ENCODE peak calls at places on chromosomes 6 and 20, in six cellular contexts. C is IMR-90, M is H9, U is mesenchymal stem cell, Q is neuronal stem cell, B is H1. D is an unnamed sample.

GRCh38 chr6:44452725-44453124 is 65.2 kb downstream of the CDC5L start:
- DNase-seq in C (peak; percentile 87), M (no peak), U (peak; percentile 64), Q (no peak), B (no peak), D (peak; percentile 88)

GRCh38 chr6:154786144-154786868 is 53.1 kb downstream of the SCAF8 start:
- DNase-seq in C (no peak), M (no peak), U (no peak), Q (no peak), B (no peak), D (peak; percentile 72)

GRCh38 chr6:144265390-144265789 is 19.7 kb upstream of the UTRN start:
- DNase-seq in C (peak; percentile 61), M (peak; percentile 66), U (peak; percentile 76), Q (peak; percentile 67), B (no peak), D (peak; percentile 76)

GRCh38 chr20:41783423-41784220 is 165.4 kb upstream of the CHD6 start:
- DNase-seq in C (no peak), M (no peak), U (no peak), Q (no peak), B (no peak), D (no peak)

GRCh38 chr6:148700713-148701392 is 46.0 kb upstream of the UST start:
- DNase-seq in C (peak; percentile 49), M (no peak), U (peak; percentile 76), Q (peak; percentile 5), B (no peak), D (peak; percentile 38)

GRCh38 chr20:33091693-33092092 is 12.2 kb downstream of the BPIFB4 start:
- DNase-seq in C (no peak), M (no peak), U (no peak), Q (no peak), B (no peak), D (no peak)

GRCh38 chr6:123418101-123418500 is 218.6 kb downstream of the TRDN start:
- DNase-seq in C (no peak), M (no peak), U (no peak), Q (no peak), B (no peak), D (no peak)

GRCh38 chr6:21522773-21523490 is 70.6 kb upstream of the SOX4 start:
- DNase-seq in C (no peak), M (peak; percentile 63), U (no peak), Q (peak; percentile 27), B (peak; percentile 60), D (peak; percentile 13)

GRCh38 chr20:32965581-32966373 is 38.5 kb downstream of the SUN5 start:
- DNase-seq in C (no peak), M (no peak), U (no peak), Q (no peak), B (peak; percentile 38), D (no peak)

GRCh38 chr20:41364967-41365765 is 1.5 kb downstream of the EMILIN3 start:
- DNase-seq in C (no peak), M (no peak), U (no peak), Q (no peak), B (no peak), D (no peak)

GRCh38 chr20:50693001-50693400 is 1.7 kb upstream of the RIPOR3 start:
- DNase-seq in C (no peak), M (no peak), U (no peak), Q (no peak), B (no peak), D (no peak)

GRCh38 chr20:47459344-47460073 is 42.2 kb upstream of the NCOA3 start:
- DNase-seq in C (no peak), M (no peak), U (no peak), Q (no peak), B (no peak), D (no peak)

GRCh38 chr20:5065489-5066383 is 54.0 kb downstream of the PCNA start:
- DNase-seq in C (peak; percentile 97), M (no peak), U (peak; percentile 94), Q (no peak), B (no peak), D (peak; percentile 99)

GRCh38 chr6:42352856-42353564 is 98.7 kb downstream of the TRERF1 start:
- DNase-seq in C (peak; percentile 90), M (no peak), U (no peak), Q (no peak), B (no peak), D (no peak)

GRCh38 chr6:95232477-95232876 is 344.9 kb upstream of the MANEA start:
- DNase-seq in C (peak; percentile 75), M (no peak), U (no peak), Q (no peak), B (no peak), D (peak; percentile 11)

GRCh38 chr6:109055771-109056235 is 38.8 kb downstream of the SESN1 start:
- DNase-seq in C (peak; percentile 41), M (no peak), U (peak; percentile 32), Q (no peak), B (no peak), D (no peak)

DNA sequence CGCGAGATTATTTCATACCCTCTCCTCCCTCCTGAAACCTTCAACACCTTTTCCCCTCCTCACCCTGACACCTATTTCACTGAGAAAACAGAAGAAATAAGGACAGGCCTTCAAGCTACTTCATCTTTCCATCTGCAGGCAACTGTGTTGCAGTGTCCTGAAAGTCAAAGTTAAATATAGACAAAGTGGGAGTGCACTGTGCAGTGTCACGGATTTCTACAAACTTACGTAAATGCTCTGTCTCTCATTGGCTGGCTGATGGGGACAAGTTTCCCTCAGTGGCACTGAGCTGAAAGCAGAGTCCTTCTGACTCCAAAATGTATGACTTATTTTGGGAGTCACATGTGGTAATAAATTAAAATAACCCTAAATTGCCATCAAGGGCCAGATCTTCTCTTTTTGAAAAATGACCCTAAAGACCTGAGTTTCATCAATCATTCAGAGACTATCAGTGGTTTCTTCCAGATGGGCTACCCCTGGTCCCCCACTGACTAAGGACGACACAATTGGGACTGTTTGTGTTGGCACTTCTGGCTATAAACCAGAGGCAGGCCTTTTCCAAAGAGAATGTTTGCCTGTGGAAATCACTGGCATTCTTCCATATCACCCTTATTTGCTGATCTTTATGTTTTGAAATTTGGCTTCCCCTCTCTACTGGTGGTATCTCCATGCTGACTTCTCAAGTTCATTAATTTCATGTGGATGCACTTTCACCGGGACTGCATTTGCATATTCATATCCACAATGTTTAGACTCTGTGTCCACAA is 21.6 kb downstream of the ALDH8A1 start:
- DNase-seq in C (no peak), M (no peak), U (no peak), Q (no peak), B (no peak), D (no peak)
- H2AFZ ChIP-seq in C (no peak overlapping the region), M (no peak overlapping the region), U (no peak overlapping the region), Q (no peak overlapping the region), B (no peak overlapping the region), D (no peak overlapping the region)

DNA sequence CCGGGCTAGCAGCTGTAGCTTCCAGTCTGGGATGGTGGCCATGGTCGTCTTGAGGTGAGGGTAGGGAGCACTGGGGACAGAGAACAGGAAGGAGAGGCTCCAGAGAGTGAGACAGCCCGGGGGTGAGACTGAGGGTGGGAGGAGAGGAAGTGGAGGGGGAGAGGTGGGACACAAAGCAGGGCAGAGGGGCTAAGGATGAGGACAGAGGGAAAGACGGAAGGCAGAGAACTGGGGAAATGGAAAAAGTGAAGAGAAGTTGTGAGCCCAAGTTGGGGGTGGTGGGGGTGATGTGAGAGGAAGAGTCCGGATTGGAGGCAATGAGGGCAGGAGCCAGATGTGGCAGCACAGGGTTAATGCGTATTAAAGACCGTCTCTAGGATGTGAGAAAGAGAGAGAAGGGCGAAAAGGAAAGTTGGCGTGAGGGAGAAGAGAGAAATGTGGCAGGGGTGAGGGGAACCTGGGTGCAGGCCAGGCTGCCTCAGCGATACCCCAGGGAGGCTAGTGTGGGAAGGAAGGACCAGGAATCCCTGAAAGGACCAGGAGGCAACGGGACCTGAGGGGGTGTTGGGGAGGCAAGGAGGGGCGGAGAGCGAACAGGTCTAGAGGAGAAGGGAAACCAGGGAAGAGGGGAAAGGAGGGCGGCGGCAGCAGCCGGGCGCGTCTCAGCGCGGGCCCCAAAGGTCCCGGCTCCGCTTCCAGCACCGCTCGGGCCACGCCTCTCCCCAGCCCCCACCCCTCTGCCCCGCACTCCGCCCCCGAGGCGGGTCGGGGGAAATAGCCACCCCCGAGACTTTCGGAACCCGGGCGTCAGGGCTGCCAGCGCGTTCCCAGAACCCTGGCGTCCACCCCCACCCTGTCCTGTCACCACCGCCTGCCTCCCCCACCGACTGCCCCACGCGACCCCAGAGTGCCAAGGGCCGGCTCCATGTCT is at the start of gene PPP1R18:
- DNase-seq in C (peak; percentile 49), M (peak; percentile 45), U (peak; percentile 87), Q (no peak), B (no peak), D (peak; percentile 73)
- H3K4ac ChIP-seq in C (peak within 1 kb of the TSS; percentile 100), M (no peak within 1 kb of the TSS), U (peak within 1 kb of the TSS; percentile 99), Q (no peak within 1 kb of the TSS), B (peak within 1 kb of the TSS; percentile 75), D (peak within 1 kb of the TSS; percentile 73)

DNA sequence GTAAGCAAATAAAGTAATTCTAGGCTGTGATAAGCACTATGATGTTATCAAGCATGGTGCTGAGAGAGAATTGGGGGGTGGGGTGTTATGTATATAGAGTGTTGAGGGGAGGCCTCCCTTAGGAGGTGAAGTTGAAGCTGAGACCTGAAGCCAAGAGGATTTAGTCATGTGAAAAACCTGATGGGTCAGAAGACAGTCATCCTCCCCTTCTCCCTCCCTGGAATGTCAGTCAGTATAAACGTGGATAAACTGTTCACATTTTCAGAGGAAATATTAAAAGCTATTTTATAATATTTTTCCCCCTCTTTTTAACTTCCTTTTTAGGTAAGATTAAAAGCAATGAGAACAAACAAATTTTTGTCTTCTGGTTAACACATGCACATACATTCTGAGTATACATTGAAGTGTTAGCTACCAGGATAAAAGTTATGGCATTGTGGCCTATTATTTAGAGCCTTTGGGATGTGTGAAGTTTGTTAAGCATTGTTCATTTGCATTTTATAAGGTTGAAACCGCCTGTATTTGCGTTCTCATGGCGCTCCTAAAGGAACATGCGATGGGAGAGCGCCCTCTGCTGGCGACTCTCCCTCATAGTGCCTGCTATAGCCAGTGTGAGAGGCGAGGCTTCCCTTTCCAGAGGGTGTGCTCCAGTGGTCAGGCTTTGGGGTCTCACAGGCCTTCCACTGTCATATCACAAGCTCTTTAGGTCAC is 35.4 kb upstream of the MAPK13 start:
- DNase-seq in C (peak; percentile 71), M (peak; percentile 74), U (peak; percentile 79), Q (peak; percentile 77), B (peak; percentile 86), D (peak; percentile 90)
- H3K4me2 ChIP-seq in C (peak overlapping the region; percentile 25), M (no peak overlapping the region), U (no peak overlapping the region), Q (no peak overlapping the region), B (no peak overlapping the region), D (no peak overlapping the region)

DNA sequence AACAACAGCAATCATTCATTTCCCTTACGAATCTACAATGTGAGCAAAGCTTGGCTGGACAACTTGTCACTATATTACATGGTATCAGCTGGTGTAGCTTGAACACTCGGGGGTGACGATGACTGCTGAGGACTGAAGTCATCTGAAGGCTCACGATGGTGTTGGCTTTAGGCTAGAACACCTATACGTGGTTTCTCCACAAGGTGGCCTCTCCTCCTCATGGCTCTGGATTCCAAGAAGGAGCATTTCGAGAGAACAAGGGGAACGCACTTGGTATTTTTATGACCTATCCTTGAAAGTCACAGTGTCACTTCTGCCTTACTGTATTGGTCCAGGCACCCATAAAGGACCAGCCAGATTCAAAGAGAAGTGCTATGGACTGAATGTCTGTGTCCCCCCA is 37.5 kb upstream of the ADGRF1 start:
- DNase-seq in C (no peak), M (peak; percentile 50), U (no peak), Q (no peak), B (peak; percentile 51), D (no peak)
- H2AFZ ChIP-seq in C (no peak overlapping the region), M (no peak overlapping the region), U (no peak overlapping the region), Q (no peak overlapping the region), B (no peak overlapping the region), D (no peak overlapping the region)

GRCh38 chr20:49444553-49444990 is 37.9 kb downstream of the KCNB1 start:
- DNase-seq in C (no peak), M (no peak), U (no peak), Q (no peak), B (no peak), D (no peak)
- H3K4ac ChIP-seq in C (no peak overlapping the region), M (no peak overlapping the region), U (no peak overlapping the region), Q (no peak overlapping the region), B (no peak overlapping the region), D (no peak overlapping the region)

D was measured in trophoblast cell.